ENCODE peak calls at places on chromosome 1, in eight cellular contexts. B is kidney tubule cell; A is CD8-positive, alpha-beta T cell; K is head of caudate nucleus; L is anterior cingulate cortex; Y is NCI-H345; N is neural crest cell; P is NAMALWA. E is an unnamed sample.

GRCh38 chr1:26861889-26862371 is 1.0 kb upstream of the SFN start:
- DNase-seq in K (no peak), Y (peak; percentile 40), B (peak; percentile 80), P (no peak), A (no peak), N (no peak), L (no peak), E (no peak)

GRCh38 chr1:196538473-196538872 is 69.8 kb downstream of the KCNT2 start:
- DNase-seq in B (no peak), A (no peak), N (no peak), Y (no peak), L (no peak), P (peak; percentile 9), K (no peak), E (no peak)

GRCh38 chr1:92240034-92240433 is 22.3 kb downstream of the C1orf146 start:
- DNase-seq in N (no peak), P (no peak), A (no peak), K (no peak), Y (no peak), B (no peak), L (no peak), E (no peak)

GRCh38 chr1:203271018-203271743 is 34.1 kb upstream of the BTG2 start:
- DNase-seq in A (peak; percentile 53), L (peak; percentile 64), N (no peak), P (peak; percentile 83), B (peak; percentile 66), K (no peak), Y (no peak), E (peak; percentile 62)

GRCh38 chr1:67149179-67149770 is 14.5 kb upstream of the C1orf141 start:
- DNase-seq in B (peak; percentile 83), K (peak; percentile 40), P (peak; percentile 92), L (peak; percentile 3), A (peak; percentile 32), Y (peak; percentile 26), N (peak; percentile 54), E (no peak)

GRCh38 chr1:51955797-51956527 is 34.5 kb downstream of the RAB3B start:
- DNase-seq in B (no peak), P (peak; percentile 28), A (no peak), N (no peak), K (no peak), L (no peak), Y (peak; percentile 95), E (no peak)

GRCh38 chr1:1302006-1302430 is 5.7 kb downstream of the ACAP3 start:
- DNase-seq in L (no peak), A (no peak), B (no peak), P (peak; percentile 68), Y (no peak), N (no peak), K (no peak), E (no peak)

GRCh38 chr1:153647375-153647714 is 11.2 kb upstream of the SNAPIN start:
- DNase-seq in K (no peak), B (peak; percentile 13), L (no peak), A (no peak), Y (no peak), N (no peak), P (no peak), E (no peak)

GRCh38 chr1:210231846-210232523 is 611 bp upstream of the SERTAD4 start:
- DNase-seq in L (no peak), B (no peak), Y (peak; percentile 37), P (no peak), A (no peak), K (no peak), N (no peak), E (no peak)

GRCh38 chr1:9888886-9889285 is 21.2 kb downstream of the CTNNBIP1 start:
- DNase-seq in N (no peak), Y (no peak), L (no peak), B (no peak), K (no peak), P (no peak), A (no peak), E (no peak)

GRCh38 chr1:54798769-54799641 is 2.1 kb downstream of the TTC22 start:
- DNase-seq in L (no peak), B (peak; percentile 89), P (no peak), K (no peak), Y (no peak), N (no peak), A (no peak), E (no peak)

GRCh38 chr1:226308723-226309397 is at the start of gene LIN9:
- DNase-seq in P (peak; percentile 94), A (peak; percentile 88), L (peak; percentile 76), N (peak; percentile 95), B (peak; percentile 91), Y (peak; percentile 92), K (peak; percentile 82), E (peak; percentile 96)

E was measured in type B pancreatic cell.